ENCODE peak calls at places on chromosomes 12 and 14, in seven cellular contexts. D, J, P, Y, I, G and W are unnamed samples.

GRCh38 chr14:76975865-76976622 is 52.5 kb downstream of the IRF2BPL start:
- DNase-seq in D (no peak), J (no peak), P (no peak), Y (no peak), I (no peak), G (no peak), W (no peak)

GRCh38 chr12:89621511-89621910 is 87.1 kb downstream of the ATP2B1 start:
- DNase-seq in D (no peak), J (no peak), P (no peak), Y (no peak), I (no peak), G (no peak), W (no peak)

GRCh38 chr12:48361664-48362339 is 11.1 kb upstream of the ZNF641 start:
- DNase-seq in D (no peak), J (no peak), P (no peak), Y (no peak), I (no peak), G (no peak), W (no peak)

GRCh38 chr12:24244801-24245200 is 295.3 kb upstream of the SOX5 start:
- DNase-seq in D (peak; percentile 80), J (no peak), P (no peak), Y (no peak), I (no peak), G (no peak), W (no peak)

GRCh38 chr12:93107514-93107942 is 178.4 kb upstream of the EEA1 start:
- DNase-seq in D (no peak), J (no peak), P (no peak), Y (no peak), I (no peak), G (no peak), W (no peak)

GRCh38 chr14:35533357-35534129 is 421 bp upstream of the INSM2 start:
- DNase-seq in D (peak; percentile 87), J (peak; percentile 73), P (peak; percentile 53), Y (peak; percentile 75), I (peak; percentile 73), G (peak; percentile 49), W (peak; percentile 83)

GRCh38 chr12:112184056-112184887 is 58.9 kb downstream of the TRAFD1 start:
- DNase-seq in D (no peak), J (no peak), P (no peak), Y (no peak), I (no peak), G (no peak), W (no peak)

GRCh38 chr12:24600996-24601395 is 347.9 kb downstream of the BCAT1 start:
- DNase-seq in D (no peak), J (peak; percentile 97), P (no peak), Y (no peak), I (no peak), G (no peak), W (no peak)

GRCh38 chr12:95213928-95214327 is 3.3 kb downstream of the FGD6 start:
- DNase-seq in D (no peak), J (no peak), P (no peak), Y (no peak), I (no peak), G (no peak), W (no peak)

GRCh38 chr14:24574206-24574774 is 1.8 kb downstream of the CTSG start:
- DNase-seq in D (no peak), J (no peak), P (no peak), Y (no peak), I (no peak), G (no peak), W (no peak)

GRCh38 chr12:5548152-5548933 is 116.4 kb downstream of the NTF3 start:
- DNase-seq in D (no peak), J (no peak), P (no peak), Y (no peak), I (no peak), G (no peak), W (no peak)